ENCODE peak calls at places on chromosomes 16 and 17, in four cellular contexts. One of them, this sample, is unnamed.

GRCh38 chr16:31527617-31528287 is at the start of gene AHSP:
- DNase-seq in PC-3: no peak
- DNase-seq in right atrium auricular region: no peak
- DNase-seq in fibroblast of lung: no peak
- DNase-seq in this sample: no peak

GRCh38 chr16:4755687-4756086 is 11.3 kb downstream of the ZNF500 start:
- DNase-seq in right atrium auricular region: no peak
- DNase-seq in fibroblast of lung: no peak
- DNase-seq in PC-3: no peak
- DNase-seq in this sample: no peak

GRCh38 chr17:17545031-17545820 is 46.3 kb downstream of the PEMT start:
- DNase-seq in fibroblast of lung: peak
- DNase-seq in right atrium auricular region: peak
- DNase-seq in PC-3: no peak
- DNase-seq in this sample: peak

GRCh38 chr17:64504769-64505319 is 1.2 kb downstream of the DDX5 start:
- DNase-seq in fibroblast of lung: no peak
- DNase-seq in PC-3: peak
- DNase-seq in right atrium auricular region: no peak
- DNase-seq in this sample: peak

GRCh38 chr17:50175035-50175788 is 9.4 kb downstream of the SGCA start:
- DNase-seq in right atrium auricular region: no peak
- DNase-seq in PC-3: no peak
- DNase-seq in fibroblast of lung: no peak
- DNase-seq in this sample: peak

GRCh38 chr16:52963471-52963870 is 89.2 kb downstream of the CHD9NB start:
- DNase-seq in fibroblast of lung: no peak
- DNase-seq in right atrium auricular region: no peak
- DNase-seq in PC-3: peak
- DNase-seq in this sample: no peak

GRCh38 chr17:50323060-50323459 is 22.9 kb upstream of the XYLT2 start:
- DNase-seq in right atrium auricular region: no peak
- DNase-seq in PC-3: no peak
- DNase-seq in fibroblast of lung: no peak
- DNase-seq in this sample: no peak

GRCh38 chr16:29943846-29944669 is 17.8 kb upstream of the TMEM219 start:
- DNase-seq in fibroblast of lung: peak
- DNase-seq in right atrium auricular region: no peak
- DNase-seq in PC-3: peak
- DNase-seq in this sample: peak

GRCh38 chr17:34255381-34255732 is 272 bp downstream of the CCL2 start:
- DNase-seq in PC-3: no peak
- DNase-seq in right atrium auricular region: no peak
- DNase-seq in fibroblast of lung: no peak
- DNase-seq in this sample: peak

GRCh38 chr17:76271669-76272540 is 6.8 kb downstream of the UBALD2 start:
- DNase-seq in fibroblast of lung: no peak
- DNase-seq in right atrium auricular region: no peak
- DNase-seq in PC-3: no peak
- DNase-seq in this sample: no peak
- H3K4me3 ChIP-seq in fibroblast of lung: no peak
- H3K4me3 ChIP-seq in right atrium auricular region: peak
- H3K4me3 ChIP-seq in PC-3: no peak
- H3K4me3 ChIP-seq in this sample: no peak

DNA sequence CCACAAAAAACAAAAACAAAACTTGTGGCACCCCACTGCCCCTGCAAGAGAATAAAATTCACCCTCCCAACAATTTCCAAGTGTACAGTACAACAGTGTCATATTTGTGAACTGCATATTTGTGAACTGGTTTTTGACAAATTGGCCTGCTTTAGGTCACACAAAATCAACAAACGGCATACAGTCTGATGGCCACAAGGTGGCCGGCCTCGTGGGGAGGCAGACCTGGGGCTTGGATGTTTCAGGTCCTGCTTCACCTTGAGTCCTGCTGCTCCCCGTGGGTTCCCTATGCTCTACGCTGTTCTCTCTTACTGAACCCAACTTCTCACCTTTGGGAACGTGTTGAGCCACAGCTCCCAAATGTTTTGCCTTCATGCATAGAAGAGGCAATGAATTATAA is 102.2 kb downstream of the CDK5R1 start:
- DNase-seq in PC-3: peak
- DNase-seq in fibroblast of lung: no peak
- DNase-seq in right atrium auricular region: no peak
- DNase-seq in this sample: no peak
- TF ChIP-seq CTCF in PC-3: peak
- TF ChIP-seq CTCF in fibroblast of lung: no peak
- TF ChIP-seq CTCF in right atrium auricular region: no peak
- TF ChIP-seq CTCF in this sample: peak

DNA sequence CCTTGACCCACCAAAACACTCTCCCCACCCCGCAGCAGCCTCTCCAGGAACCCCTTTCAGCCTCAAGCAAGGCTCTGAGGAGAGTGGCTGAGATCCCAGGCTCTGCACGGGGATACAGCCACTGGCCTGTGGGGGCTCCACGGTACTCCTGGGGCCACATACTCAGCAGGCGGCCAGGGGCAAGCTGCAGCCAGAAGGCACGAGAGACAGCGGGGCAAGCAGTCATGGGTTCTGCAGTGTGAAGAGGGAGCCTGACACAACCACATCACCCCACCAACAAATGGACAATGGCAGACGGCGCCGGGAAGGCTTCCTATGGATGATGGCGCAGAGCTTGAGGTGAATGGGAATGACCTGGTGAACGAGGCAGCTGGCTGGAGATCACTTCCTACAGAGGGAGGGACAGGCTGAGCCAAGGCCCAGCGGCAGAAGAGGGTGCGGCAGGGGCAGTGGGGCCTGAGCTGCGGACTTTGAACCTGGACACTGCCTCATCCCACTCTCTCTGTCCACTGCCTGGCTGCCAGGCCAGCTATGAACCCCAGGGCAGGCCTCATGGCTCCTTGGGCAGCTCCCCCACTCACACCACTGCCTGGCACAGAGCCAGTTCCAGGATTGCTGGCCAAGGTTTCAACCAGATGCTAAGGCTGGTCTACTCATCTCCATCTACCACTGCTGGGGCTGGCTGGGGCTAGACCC is 10.8 kb upstream of the BCAR1 start:
- DNase-seq in right atrium auricular region: no peak
- DNase-seq in PC-3: no peak
- DNase-seq in fibroblast of lung: no peak
- DNase-seq in this sample: peak
- H3K4me3 ChIP-seq in right atrium auricular region: no peak
- H3K4me3 ChIP-seq in PC-3: no peak
- H3K4me3 ChIP-seq in fibroblast of lung: peak
- H3K4me3 ChIP-seq in this sample: no peak

DNA sequence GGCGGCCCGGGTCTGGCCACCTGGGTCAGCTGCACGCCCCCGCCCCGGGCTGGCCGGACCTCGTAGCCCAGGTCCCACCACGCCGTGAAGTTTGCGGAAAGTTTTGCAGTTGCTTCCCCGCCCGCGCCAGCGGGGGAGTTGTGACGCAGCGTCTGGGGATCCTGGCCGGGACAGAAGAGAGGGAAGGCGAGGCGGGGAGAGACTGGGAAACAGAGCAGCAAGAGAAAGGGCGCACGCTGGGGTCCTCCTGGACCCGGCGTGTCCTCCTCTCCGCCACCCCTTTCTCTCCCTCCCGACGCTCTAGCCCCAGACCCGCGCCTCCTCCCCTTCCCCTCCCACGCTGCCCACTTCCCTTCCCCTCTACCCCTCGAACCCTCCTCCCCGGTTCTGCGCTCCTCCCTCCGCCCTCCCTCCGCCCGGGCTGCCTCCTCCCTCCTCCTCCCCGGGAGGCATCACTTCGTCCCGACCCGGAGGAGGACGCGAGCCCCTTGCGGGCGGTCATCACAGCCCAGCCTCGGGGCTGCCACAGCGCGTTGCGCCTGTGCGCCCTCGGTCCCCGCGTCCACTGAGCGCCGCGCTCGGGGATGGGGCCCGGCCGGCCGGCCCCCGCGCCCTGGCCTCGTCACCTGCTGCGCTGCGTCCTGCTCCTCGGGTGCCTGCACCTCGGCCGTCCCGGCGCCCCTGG is at the start of gene MRC2:
- DNase-seq in right atrium auricular region: peak
- DNase-seq in PC-3: peak
- DNase-seq in fibroblast of lung: peak
- DNase-seq in this sample: peak
- TF ChIP-seq CTCF in right atrium auricular region: no peak
- TF ChIP-seq CTCF in PC-3: no peak
- TF ChIP-seq CTCF in fibroblast of lung: no peak
- TF ChIP-seq CTCF in this sample: no peak

DNA sequence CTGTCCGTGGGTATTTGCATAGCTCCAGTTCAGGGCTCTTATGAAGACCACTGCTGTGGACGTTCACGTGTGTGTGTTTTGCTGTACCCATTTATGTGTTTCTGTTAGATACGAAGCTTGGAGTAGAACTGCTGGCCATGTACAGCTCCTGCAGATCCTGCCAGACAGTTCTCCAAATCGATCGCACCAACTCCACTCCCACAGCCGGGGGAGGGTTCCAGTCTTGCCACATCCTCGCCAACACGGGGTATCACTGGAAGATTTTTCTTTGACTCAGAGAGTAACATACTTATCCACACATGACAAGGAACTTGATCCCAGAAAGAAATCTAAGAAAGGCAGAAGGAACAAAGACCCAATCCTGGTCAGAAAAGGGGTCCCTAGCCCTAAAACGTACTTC is 37.4 kb downstream of the TMEM186 start:
- DNase-seq in right atrium auricular region: no peak
- DNase-seq in fibroblast of lung: no peak
- DNase-seq in PC-3: no peak
- DNase-seq in this sample: no peak
- H3K4me3 ChIP-seq in right atrium auricular region: no peak
- H3K4me3 ChIP-seq in fibroblast of lung: no peak
- H3K4me3 ChIP-seq in PC-3: no peak
- H3K4me3 ChIP-seq in this sample: no peak

This sample was measured in fibroblast of mammary gland.